ENCODE peak calls at places on chromosome 6, in seven cellular contexts. One of them, this sample, is unnamed.

GRCh38 chr6:138162104-138162946 is 586 bp downstream of the ARFGEF3 start:
- DNase-seq in Caco-2: no peak
- DNase-seq in RWPE1: no peak
- DNase-seq in Calu3: peak
- DNase-seq in HT1080: peak
- DNase-seq in GM20000: peak
- DNase-seq in NCI-H524: peak
- DNase-seq in this sample: no peak

GRCh38 chr6:27541212-27541931 is 68.5 kb upstream of the ZNF184 start:
- DNase-seq in GM20000: no peak
- DNase-seq in NCI-H524: no peak
- DNase-seq in Calu3: peak
- DNase-seq in HT1080: peak
- DNase-seq in RWPE1: no peak
- DNase-seq in Caco-2: peak
- DNase-seq in this sample: peak

GRCh38 chr6:10579803-10580202 is 58.7 kb downstream of the GCNT2 start:
- DNase-seq in Calu3: no peak
- DNase-seq in GM20000: no peak
- DNase-seq in RWPE1: no peak
- DNase-seq in HT1080: no peak
- DNase-seq in Caco-2: no peak
- DNase-seq in NCI-H524: no peak
- DNase-seq in this sample: no peak

GRCh38 chr6:26570027-26570809 is 26.5 kb upstream of the ABT1 start:
- DNase-seq in HT1080: no peak
- DNase-seq in Caco-2: no peak
- DNase-seq in Calu3: no peak
- DNase-seq in NCI-H524: no peak
- DNase-seq in RWPE1: no peak
- DNase-seq in GM20000: no peak
- DNase-seq in this sample: no peak

GRCh38 chr6:159467473-159468041 is 225.5 kb downstream of the SOD2 start:
- DNase-seq in NCI-H524: no peak
- DNase-seq in RWPE1: no peak
- DNase-seq in Caco-2: no peak
- DNase-seq in GM20000: peak
- DNase-seq in Calu3: no peak
- DNase-seq in HT1080: no peak
- DNase-seq in this sample: no peak

GRCh38 chr6:51468704-51469103 is 618.7 kb downstream of the PKHD1 start:
- DNase-seq in RWPE1: no peak
- DNase-seq in Calu3: no peak
- DNase-seq in HT1080: no peak
- DNase-seq in GM20000: no peak
- DNase-seq in Caco-2: no peak
- DNase-seq in NCI-H524: no peak
- DNase-seq in this sample: no peak

GRCh38 chr6:90351696-90352095 is 55.1 kb upstream of the BACH2 start:
- DNase-seq in HT1080: no peak
- DNase-seq in Calu3: no peak
- DNase-seq in GM20000: no peak
- DNase-seq in NCI-H524: no peak
- DNase-seq in RWPE1: no peak
- DNase-seq in Caco-2: no peak
- DNase-seq in this sample: no peak

GRCh38 chr6:165091121-165091785 is 218.2 kb downstream of the C6orf118 start:
- DNase-seq in Caco-2: no peak
- DNase-seq in RWPE1: no peak
- DNase-seq in NCI-H524: no peak
- DNase-seq in Calu3: no peak
- DNase-seq in HT1080: peak
- DNase-seq in GM20000: no peak
- DNase-seq in this sample: peak

GRCh38 chr6:31453259-31453658 is 44.7 kb upstream of the MICB start:
- DNase-seq in GM20000: no peak
- DNase-seq in NCI-H524: no peak
- DNase-seq in Caco-2: no peak
- DNase-seq in Calu3: no peak
- DNase-seq in RWPE1: no peak
- DNase-seq in HT1080: no peak
- DNase-seq in this sample: no peak

GRCh38 chr6:130421567-130421966 is 55.8 kb downstream of the TMEM200A start:
- DNase-seq in GM20000: no peak
- DNase-seq in Caco-2: no peak
- DNase-seq in HT1080: peak
- DNase-seq in Calu3: no peak
- DNase-seq in NCI-H524: no peak
- DNase-seq in RWPE1: no peak
- DNase-seq in this sample: no peak

GRCh38 chr6:21079468-21080048 is 514.0 kb upstream of the SOX4 start:
- DNase-seq in RWPE1: no peak
- DNase-seq in Caco-2: peak
- DNase-seq in NCI-H524: no peak
- DNase-seq in HT1080: no peak
- DNase-seq in GM20000: no peak
- DNase-seq in Calu3: no peak
- DNase-seq in this sample: no peak

GRCh38 chr6:112029045-112029822 is 24.7 kb upstream of the CCN6 start:
- DNase-seq in RWPE1: peak
- DNase-seq in NCI-H524: peak
- DNase-seq in HT1080: peak
- DNase-seq in GM20000: peak
- DNase-seq in Caco-2: peak
- DNase-seq in Calu3: peak
- DNase-seq in this sample: peak

GRCh38 chr6:24897186-24897585 is 38.6 kb downstream of the RIPOR2 start:
- DNase-seq in Calu3: no peak
- DNase-seq in HT1080: no peak
- DNase-seq in Caco-2: no peak
- DNase-seq in NCI-H524: peak
- DNase-seq in RWPE1: no peak
- DNase-seq in GM20000: no peak
- DNase-seq in this sample: no peak

GRCh38 chr6:45576648-45577624 is 199.2 kb upstream of the SUPT3H start:
- DNase-seq in GM20000: no peak
- DNase-seq in RWPE1: no peak
- DNase-seq in HT1080: no peak
- DNase-seq in NCI-H524: peak
- DNase-seq in Calu3: no peak
- DNase-seq in Caco-2: no peak
- DNase-seq in this sample: no peak

GRCh38 chr6:2581611-2582010 is 169.1 kb downstream of the MYLK4 start:
- DNase-seq in HT1080: no peak
- DNase-seq in RWPE1: no peak
- DNase-seq in GM20000: no peak
- DNase-seq in Caco-2: no peak
- DNase-seq in Calu3: no peak
- DNase-seq in NCI-H524: no peak
- DNase-seq in this sample: no peak

GRCh38 chr6:21357262-21357661 is 236.3 kb upstream of the SOX4 start:
- DNase-seq in HT1080: no peak
- DNase-seq in GM20000: no peak
- DNase-seq in Caco-2: no peak
- DNase-seq in NCI-H524: no peak
- DNase-seq in RWPE1: no peak
- DNase-seq in Calu3: no peak
- DNase-seq in this sample: no peak

GRCh38 chr6:117440558-117441525 is 15.1 kb upstream of the ROS1 start:
- DNase-seq in RWPE1: peak
- DNase-seq in HT1080: peak
- DNase-seq in Calu3: no peak
- DNase-seq in Caco-2: no peak
- DNase-seq in GM20000: no peak
- DNase-seq in NCI-H524: no peak
- DNase-seq in this sample: peak

GRCh38 chr6:154448448-154449096 is 61.9 kb downstream of the CNKSR3 start:
- DNase-seq in Calu3: no peak
- DNase-seq in GM20000: no peak
- DNase-seq in RWPE1: no peak
- DNase-seq in Caco-2: no peak
- DNase-seq in HT1080: no peak
- DNase-seq in NCI-H524: peak
- DNase-seq in this sample: no peak

GRCh38 chr6:105759946-105760345 is 326.2 kb upstream of the PRDM1 start:
- DNase-seq in GM20000: no peak
- DNase-seq in HT1080: peak
- DNase-seq in RWPE1: no peak
- DNase-seq in NCI-H524: no peak
- DNase-seq in Caco-2: no peak
- DNase-seq in Calu3: no peak
- DNase-seq in this sample: no peak

GRCh38 chr6:9428416-9429172 is 986.3 kb downstream of the TFAP2A start:
- DNase-seq in RWPE1: no peak
- DNase-seq in NCI-H524: no peak
- DNase-seq in Calu3: no peak
- DNase-seq in Caco-2: no peak
- DNase-seq in GM20000: no peak
- DNase-seq in HT1080: no peak
- DNase-seq in this sample: no peak

GRCh38 chr6:84860954-84861353 is 96.6 kb upstream of the TBX18 start:
- DNase-seq in Caco-2: no peak
- DNase-seq in Calu3: no peak
- DNase-seq in NCI-H524: no peak
- DNase-seq in HT1080: no peak
- DNase-seq in RWPE1: no peak
- DNase-seq in GM20000: no peak
- DNase-seq in this sample: no peak

GRCh38 chr6:128713461-128713860 is 169.5 kb upstream of the LAMA2 start:
- DNase-seq in Caco-2: no peak
- DNase-seq in NCI-H524: no peak
- DNase-seq in Calu3: no peak
- DNase-seq in GM20000: no peak
- DNase-seq in RWPE1: no peak
- DNase-seq in HT1080: no peak
- DNase-seq in this sample: no peak

GRCh38 chr6:43020847-43021246 is 576 bp upstream of the RRP36 start:
- DNase-seq in NCI-H524: no peak
- DNase-seq in Caco-2: peak
- DNase-seq in RWPE1: peak
- DNase-seq in Calu3: no peak
- DNase-seq in GM20000: no peak
- DNase-seq in HT1080: no peak
- DNase-seq in this sample: no peak

GRCh38 chr6:22904413-22904812 is 335.0 kb downstream of the HDGFL1 start:
- DNase-seq in HT1080: peak
- DNase-seq in GM20000: no peak
- DNase-seq in NCI-H524: no peak
- DNase-seq in Caco-2: no peak
- DNase-seq in Calu3: peak
- DNase-seq in RWPE1: no peak
- DNase-seq in this sample: no peak

GRCh38 chr6:12361042-12361765 is 71.0 kb downstream of the EDN1 start:
- DNase-seq in Calu3: no peak
- DNase-seq in Caco-2: no peak
- DNase-seq in RWPE1: no peak
- DNase-seq in NCI-H524: no peak
- DNase-seq in HT1080: no peak
- DNase-seq in GM20000: no peak
- DNase-seq in this sample: no peak

GRCh38 chr6:43667245-43668150 is 20.1 kb downstream of the MRPS18A start:
- DNase-seq in NCI-H524: peak
- DNase-seq in HT1080: peak
- DNase-seq in GM20000: peak
- DNase-seq in RWPE1: peak
- DNase-seq in Calu3: peak
- DNase-seq in Caco-2: peak
- DNase-seq in this sample: peak